ENCODE peak calls at places on chromosomes 2 and 18, in five cellular contexts. I is hepatocyte; Z is A549; K is psoas muscle; J is CD8-positive, alpha-beta T cell. L is an unnamed sample.
A peak's percentile ranks its signal among the peaks of the same experiment; 100 is the strongest.

GRCh38 chr18:28175047-28175929 is 1.6 kb downstream of the CDH2 start:
- DNase-seq in K (no peak), J (no peak), I (peak; percentile 82), Z (peak; percentile 8), L (peak; percentile 85)

GRCh38 chr18:76467371-76468190 is 27.5 kb downstream of the ZNF516 start:
- DNase-seq in I (no peak), Z (no peak), K (peak; percentile 68), J (peak; percentile 66), L (no peak)

GRCh38 chr2:71544919-71545571 is 91.7 kb downstream of the DYSF start:
- DNase-seq in K (peak; percentile 35), J (no peak), I (no peak), Z (no peak), L (no peak)

GRCh38 chr2:47274054-47274779 is 119.1 kb upstream of the STPG4 start:
- DNase-seq in J (no peak), Z (no peak), I (peak; percentile 46), K (no peak), L (no peak)

GRCh38 chr18:68507781-68508180 is 207.1 kb downstream of the TMX3 start:
- DNase-seq in J (no peak), K (no peak), I (no peak), Z (no peak), L (no peak)

GRCh38 chr2:233209117-233209977 is 42.1 kb upstream of the ATG16L1 start:
- DNase-seq in J (no peak), I (peak; percentile 34), Z (peak; percentile 28), K (no peak), L (no peak)

GRCh38 chr2:12196495-12196894 is 450.1 kb downstream of the LPIN1 start:
- DNase-seq in J (no peak), Z (no peak), I (no peak), K (no peak), L (no peak)

GRCh38 chr18:26804474-26804873 is 61.0 kb downstream of the AQP4 start:
- DNase-seq in Z (no peak), K (no peak), I (peak; percentile 33), J (no peak), L (no peak)

GRCh38 chr2:187296869-187297268 is 151.2 kb downstream of the CALCRL start:
- DNase-seq in I (no peak), K (no peak), J (no peak), Z (no peak), L (no peak)

GRCh38 chr2:159998236-159998635 is 64.2 kb downstream of the PLA2R1 start:
- DNase-seq in K (no peak), I (no peak), Z (no peak), J (no peak), L (no peak)

GRCh38 chr2:159996792-159997546 is 65.4 kb downstream of the PLA2R1 start:
- DNase-seq in J (no peak), I (no peak), Z (no peak), K (no peak), L (no peak)

GRCh38 chr2:159989249-159989648 is 73.2 kb downstream of the PLA2R1 start:
- DNase-seq in Z (no peak), K (no peak), I (no peak), J (no peak), L (no peak)

DNA sequence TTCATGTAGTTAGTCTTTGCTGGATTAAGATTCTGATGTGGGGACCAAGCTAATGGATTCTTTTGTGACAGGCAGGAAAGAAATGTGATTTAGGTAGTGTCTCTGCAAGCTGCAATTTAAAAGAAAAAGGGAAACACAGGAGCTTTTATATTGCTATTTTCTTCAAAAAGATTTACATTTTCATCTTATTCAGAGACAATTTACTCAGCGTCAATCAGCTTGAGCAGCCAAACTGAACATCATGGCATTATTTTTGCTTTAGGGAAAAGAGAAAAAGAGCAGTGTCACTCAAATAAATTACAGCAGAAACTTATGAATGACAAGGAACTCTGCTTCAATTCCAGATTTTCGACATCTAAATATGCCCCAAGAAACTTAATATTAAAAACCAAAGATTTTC is 67.4 kb downstream of the PLA2R1 start:
- DNase-seq in K (no peak), Z (no peak), J (no peak), I (no peak), L (no peak)
- H3K4me3 ChIP-seq in K (no peak overlapping the region), Z (no peak overlapping the region), J (no peak overlapping the region), I (no peak overlapping the region), L (no peak overlapping the region)

GRCh38 chr2:40230717-40231300 is 221.1 kb downstream of the SLC8A1 start:
- DNase-seq in J (no peak), Z (no peak), K (no peak), I (no peak), L (no peak)
- TF ChIP-seq CTCF in J (no peak), Z (no peak), K (no peak), I (no peak), L (no peak)

GRCh38 chr2:160450486-160450885 is 43.1 kb downstream of the RBMS1 start:
- DNase-seq in I (no peak), J (no peak), Z (no peak), K (no peak), L (no peak)

GRCh38 chr2:160457588-160457987 is 36.0 kb downstream of the RBMS1 start:
- DNase-seq in J (no peak), I (no peak), K (no peak), Z (no peak), L (no peak)

GRCh38 chr2:160458718-160459453 is 34.7 kb downstream of the RBMS1 start:
- DNase-seq in J (no peak), Z (no peak), K (no peak), I (no peak), L (no peak)

GRCh38 chr2:160453111-160453820 is 40.3 kb downstream of the RBMS1 start:
- DNase-seq in K (no peak), Z (no peak), J (no peak), I (no peak), L (no peak)

GRCh38 chr2:160454070-160454797 is 39.4 kb downstream of the RBMS1 start:
- DNase-seq in I (no peak), Z (no peak), J (no peak), K (no peak), L (no peak)
- H3K4me1 ChIP-seq in I (peaks cover 6% of the 10 kb centered on the region), Z (peaks cover 53% of the 10 kb centered on the region), J (peaks cover 7% of the 10 kb centered on the region), K (peaks cover 41% of the 10 kb centered on the region), L (peaks cover 63% of the 10 kb centered on the region)

DNA sequence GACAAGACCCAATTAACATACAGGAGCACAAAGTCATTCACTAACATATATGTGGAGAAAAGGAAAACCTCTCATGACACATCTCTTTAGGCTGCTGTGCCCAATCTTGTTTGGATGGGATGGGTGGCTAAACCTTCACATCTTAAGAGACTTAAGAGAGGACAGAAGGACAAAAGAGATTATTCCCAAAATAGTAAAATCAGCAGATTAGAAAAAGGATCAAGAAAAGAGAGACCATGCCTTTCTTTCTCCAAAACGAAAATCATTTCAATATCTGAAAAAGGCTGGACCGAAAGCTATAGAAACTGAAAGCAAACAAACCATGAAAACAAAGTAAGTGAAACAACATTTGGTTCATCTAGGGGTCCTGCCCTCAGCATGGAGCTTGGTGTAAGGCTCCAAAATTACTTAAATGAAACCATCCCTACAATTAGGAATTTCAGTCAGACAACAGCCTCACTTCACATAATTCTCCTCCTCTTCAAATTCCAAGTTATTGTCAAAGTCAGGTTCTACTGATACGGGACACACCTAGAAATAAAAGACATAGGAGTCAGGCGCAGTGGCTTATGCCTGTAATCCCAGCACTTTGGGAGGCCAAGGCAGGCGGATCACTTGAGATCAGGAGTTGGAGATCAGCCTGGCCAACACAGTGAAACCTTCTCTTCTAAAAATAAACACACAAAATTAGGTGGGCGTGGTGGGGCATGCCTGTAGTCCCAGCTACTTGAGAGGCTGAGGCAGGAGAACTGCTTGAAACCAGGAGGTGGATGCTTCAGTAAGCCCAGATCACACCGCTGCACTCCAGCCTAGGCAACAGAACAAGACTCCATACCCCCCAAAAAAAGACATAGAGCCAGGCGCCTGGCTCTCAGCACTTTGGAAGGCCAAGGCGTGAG is 5.2 kb downstream of the STARD7 start:
- DNase-seq in K (no peak), Z (no peak), I (no peak), J (no peak), L (peak; percentile 52)
- H3K4me3 ChIP-seq in K (peak overlapping the region; percentile 96), Z (no peak overlapping the region), I (no peak overlapping the region), J (no peak overlapping the region), L (peak overlapping the region; percentile 9)

GRCh38 chr18:43279015-43279758 is 1.9 kb upstream of the SYT4 start:
- DNase-seq in I (peak; percentile 25), K (no peak), Z (no peak), J (no peak), L (no peak)
- TF ChIP-seq CTCF in I (no peak), K (no peak), Z (no peak), J (no peak), L (no peak)

GRCh38 chr2:222302178-222303018 is 3.6 kb upstream of the PAX3 start:
- DNase-seq in I (no peak), K (no peak), J (no peak), Z (no peak), L (peak; percentile 37)
- H3K4me1 ChIP-seq in I (peaks cover 23% of the 10 kb centered on the region), K (peaks cover 10% of the 10 kb centered on the region), J (peaks cover 9% of the 10 kb centered on the region), Z (peaks cover 11% of the 10 kb centered on the region), L (peaks cover 51% of the 10 kb centered on the region)

GRCh38 chr2:168802825-168803726 is 639 bp downstream of the NOSTRIN start:
- DNase-seq in I (no peak), Z (no peak), K (no peak), J (no peak), L (no peak)

GRCh38 chr2:168801961-168802824 is at the start of gene NOSTRIN:
- DNase-seq in I (peak; percentile 81), J (no peak), Z (peak; percentile 52), K (no peak), L (peak; percentile 60)

GRCh38 chr2:168809537-168809936 is 7.1 kb downstream of the NOSTRIN start:
- DNase-seq in K (no peak), J (no peak), I (no peak), Z (no peak), L (no peak)

GRCh38 chr2:168804214-168804613 is 1.8 kb downstream of the NOSTRIN start:
- DNase-seq in I (no peak), K (no peak), Z (no peak), J (no peak), L (no peak)

DNA sequence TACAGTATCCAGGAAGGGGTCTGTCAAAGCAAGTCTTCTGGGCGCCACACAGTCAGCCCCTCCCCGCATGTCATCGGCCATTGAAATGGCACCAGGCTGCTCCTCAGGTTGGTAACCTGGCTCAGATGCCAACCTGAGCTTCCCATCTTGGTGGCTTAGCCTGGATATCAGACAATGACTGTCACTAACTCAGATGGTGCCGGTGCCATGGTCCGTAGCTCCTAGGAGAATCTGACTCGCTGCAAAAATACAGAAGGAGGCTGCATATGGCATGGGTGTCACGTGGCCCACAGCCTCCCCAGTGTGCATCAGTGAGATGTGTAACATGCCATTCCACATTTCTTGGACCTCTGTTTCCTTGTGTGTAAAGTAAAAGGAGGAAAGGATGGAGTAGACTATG is 3.2 kb downstream of the NOSTRIN start:
- DNase-seq in K (no peak), Z (no peak), I (no peak), J (no peak), L (no peak)
- H3K4me3 ChIP-seq in K (no peak overlapping the region), Z (no peak overlapping the region), I (no peak overlapping the region), J (no peak overlapping the region), L (no peak overlapping the region)